ENCODE peak calls at places on chromosome 13, in eight cellular contexts. H is upper lobe of right lung; S is neural progenitor cell; L is BE2C; O is stomach; F is CD8-positive, alpha-beta memory T cell; I is fibroblast of lung; T is brain microvascular endothelial cell. W is an unnamed sample.

GRCh38 chr13:41700790-41701310 is 243.5 kb downstream of the RGCC start:
- DNase-seq in H (no peak), S (no peak), L (peak; percentile 28), O (no peak), F (no peak), I (peak; percentile 74), T (peak; percentile 28), W (peak; percentile 70)

GRCh38 chr13:106172176-106172905 is 363.1 kb downstream of the EFNB2 start:
- DNase-seq in H (no peak), S (no peak), L (no peak), O (no peak), F (no peak), I (no peak), T (no peak), W (no peak)

GRCh38 chr13:47437411-47437810 is 540.6 kb upstream of the HTR2A start:
- DNase-seq in H (no peak), S (no peak), L (no peak), O (no peak), F (no peak), I (peak; percentile 84), T (no peak), W (no peak)

GRCh38 chr13:23899555-23899954 is 2.3 kb upstream of the C1QTNF9B start:
- DNase-seq in H (no peak), S (peak; percentile 34), L (peak; percentile 33), O (no peak), F (no peak), I (peak; percentile 79), T (peak; percentile 64), W (peak; percentile 72)

GRCh38 chr13:90968510-90968909 is 379.0 kb upstream of the MIR17HG start:
- DNase-seq in H (no peak), S (peak; percentile 65), L (peak; percentile 48), O (no peak), F (no peak), I (peak; percentile 20), T (no peak), W (peak; percentile 69)

GRCh38 chr13:48504606-48505369 is 28.1 kb downstream of the RCBTB2 start:
- DNase-seq in H (no peak), S (no peak), L (no peak), O (no peak), F (no peak), I (no peak), T (no peak), W (peak; percentile 44)

GRCh38 chr13:50617134-50617721 is 226.3 kb downstream of the DLEU7 start:
- DNase-seq in H (no peak), S (no peak), L (no peak), O (no peak), F (no peak), I (peak; percentile 63), T (peak; percentile 61), W (no peak)

GRCh38 chr13:41813426-41813825 is 147.5 kb downstream of the VWA8 start:
- DNase-seq in H (no peak), S (no peak), L (no peak), O (no peak), F (no peak), I (peak; percentile 45), T (no peak), W (no peak)

DNA sequence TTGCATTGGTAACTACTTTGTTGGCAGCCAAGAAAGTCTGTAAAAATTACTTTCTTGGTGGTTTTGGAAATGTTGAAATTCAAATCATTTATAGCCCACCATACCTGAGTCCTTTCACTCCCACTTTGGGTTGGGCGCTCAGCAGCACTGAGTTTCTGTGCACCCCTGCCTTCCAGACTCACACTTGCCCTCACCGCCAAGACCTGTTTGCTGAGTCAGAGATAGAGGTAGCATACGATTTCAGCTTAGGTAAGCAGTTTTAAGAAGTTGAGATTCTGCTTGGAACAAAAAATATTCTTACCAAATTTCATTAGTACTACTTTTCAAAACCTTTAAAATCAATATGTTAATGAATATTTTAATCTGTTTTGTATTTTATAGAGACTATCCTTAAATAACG is 12.6 kb downstream of the MPHOSPH8 start:
- DNase-seq in H (no peak), S (no peak), L (no peak), O (no peak), F (no peak), I (no peak), T (no peak), W (no peak)
- H3K36me3 ChIP-seq in H (peaks cover 87% of the 10 kb centered on the region), S (no peaks in the 10 kb centered on the region), L (peaks cover 45% of the 10 kb centered on the region), O (peaks cover 76% of the 10 kb centered on the region), F (peaks cover 47% of the 10 kb centered on the region), I (peaks cover 3% of the 10 kb centered on the region), T (peaks cover 15% of the 10 kb centered on the region), W (peaks cover 20% of the 10 kb centered on the region)

DNA sequence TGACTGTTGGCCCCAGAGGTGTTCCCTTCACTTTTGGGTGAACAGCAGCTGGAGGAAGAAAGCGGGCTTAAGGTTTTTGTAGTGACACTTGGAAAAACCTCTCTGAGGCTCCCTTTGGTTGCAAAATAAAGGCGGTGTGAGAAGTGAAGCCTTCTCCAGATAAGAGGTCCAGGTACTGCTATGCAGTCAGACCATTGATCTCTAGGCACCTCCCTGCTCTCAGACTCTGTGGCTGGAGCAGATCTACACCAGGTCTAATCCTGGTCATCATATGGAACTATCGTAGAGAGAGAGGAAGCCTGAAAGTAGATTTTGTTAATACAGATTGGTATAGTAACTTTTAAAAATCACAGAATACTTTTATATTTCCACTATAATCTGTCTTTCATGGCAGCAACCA is 47.5 kb downstream of the MBNL2 start:
- DNase-seq in H (no peak), S (no peak), L (no peak), O (no peak), F (no peak), I (no peak), T (no peak), W (no peak)
- H3K36me3 ChIP-seq in H (no peaks in the 10 kb centered on the region), S (no peaks in the 10 kb centered on the region), L (no peaks in the 10 kb centered on the region), O (peaks cover 4% of the 10 kb centered on the region), F (no peaks in the 10 kb centered on the region), I (no peaks in the 10 kb centered on the region), T (no peaks in the 10 kb centered on the region), W (no peaks in the 10 kb centered on the region)

GRCh38 chr13:33110386-33110712 is 94.1 kb downstream of the KL start:
- DNase-seq in H (no peak), S (no peak), L (no peak), O (no peak), F (no peak), I (no peak), T (no peak), W (no peak)
- H3K36me3 ChIP-seq in H (peaks cover 76% of the 10 kb centered on the region), S (no peaks in the 10 kb centered on the region), L (peaks cover 6% of the 10 kb centered on the region), O (peaks cover 80% of the 10 kb centered on the region), F (no peaks in the 10 kb centered on the region), I (peaks cover 26% of the 10 kb centered on the region), T (peaks cover 93% of the 10 kb centered on the region), W (no peaks in the 10 kb centered on the region)

GRCh38 chr13:114012141-114012540 is 38.3 kb upstream of the C13orf46 start:
- DNase-seq in H (no peak), S (no peak), L (no peak), O (no peak), F (no peak), I (no peak), T (no peak), W (no peak)

GRCh38 chr13:114011226-114011625 is 37.4 kb upstream of the C13orf46 start:
- DNase-seq in H (no peak), S (no peak), L (no peak), O (no peak), F (no peak), I (no peak), T (no peak), W (no peak)

GRCh38 chr13:114013336-114013735 is 39.5 kb upstream of the C13orf46 start:
- DNase-seq in H (no peak), S (no peak), L (no peak), O (no peak), F (no peak), I (no peak), T (no peak), W (no peak)

GRCh38 chr13:114013952-114014629 is 40.2 kb upstream of the C13orf46 start:
- DNase-seq in H (no peak), S (no peak), L (no peak), O (no peak), F (no peak), I (no peak), T (no peak), W (no peak)

DNA sequence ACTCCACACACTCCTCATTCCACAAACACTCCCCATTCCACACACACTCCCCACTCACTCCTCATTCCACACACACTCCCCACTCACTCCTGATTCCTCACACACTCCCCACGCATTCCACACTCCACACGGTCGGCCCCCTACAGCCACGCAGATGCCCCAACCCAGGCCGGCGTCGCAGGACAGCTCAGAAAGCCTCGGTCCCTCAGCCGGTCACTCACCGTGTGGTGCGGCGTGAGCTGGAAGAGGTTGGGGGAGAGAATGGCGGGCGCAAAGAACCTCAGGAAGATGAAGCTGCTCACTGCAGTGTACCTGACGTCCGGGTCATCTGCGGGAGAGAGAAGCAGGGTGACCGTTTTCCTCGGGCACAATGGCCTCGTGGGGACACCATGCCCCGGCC is 39.0 kb upstream of the C13orf46 start:
- DNase-seq in H (no peak), S (no peak), L (no peak), O (no peak), F (no peak), I (no peak), T (no peak), W (no peak)
- H3K36me3 ChIP-seq in H (peaks cover 44% of the 10 kb centered on the region), S (no peaks in the 10 kb centered on the region), L (peaks cover 45% of the 10 kb centered on the region), O (peaks cover 81% of the 10 kb centered on the region), F (peaks cover 87% of the 10 kb centered on the region), I (peaks cover 48% of the 10 kb centered on the region), T (peaks cover 73% of the 10 kb centered on the region), W (no peaks in the 10 kb centered on the region)

GRCh38 chr13:77065456-77066147 is 38.6 kb upstream of the FBXL3 start:
- DNase-seq in H (no peak), S (no peak), L (no peak), O (no peak), F (no peak), I (no peak), T (no peak), W (peak; percentile 60)
- H3K36me3 ChIP-seq in H (peaks cover 81% of the 10 kb centered on the region), S (peaks cover 6% of the 10 kb centered on the region), L (peaks cover 61% of the 10 kb centered on the region), O (peaks cover 97% of the 10 kb centered on the region), F (peaks cover 48% of the 10 kb centered on the region), I (peaks cover 5% of the 10 kb centered on the region), T (peaks cover 23% of the 10 kb centered on the region), W (peaks cover 61% of the 10 kb centered on the region)

DNA sequence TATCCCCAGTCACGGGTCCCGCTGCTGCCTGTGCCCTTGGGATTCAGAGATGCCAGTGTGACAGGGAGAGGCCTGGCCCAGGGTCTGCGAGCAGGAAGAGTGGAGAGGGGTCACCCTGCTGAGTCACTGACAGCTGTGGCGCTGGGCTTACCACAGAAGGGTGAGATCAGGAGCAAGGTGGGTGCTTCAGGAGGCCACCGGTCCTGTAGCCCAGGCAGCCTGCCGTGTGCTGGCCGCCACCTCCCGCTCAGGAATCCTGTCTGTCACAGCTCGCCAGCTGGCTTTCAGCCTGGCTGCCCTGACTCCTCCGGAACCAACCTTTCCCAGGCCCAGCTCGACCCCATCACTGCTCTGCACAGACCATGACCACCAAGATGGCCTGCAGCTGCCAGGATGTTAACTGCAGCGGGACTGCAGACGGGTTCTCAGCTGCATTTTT is 25.3 kb downstream of the NAXD start:
- DNase-seq in H (no peak), S (no peak), L (peak; percentile 55), O (peak; percentile 32), F (no peak), I (peak; percentile 62), T (peak; percentile 17), W (no peak)
- H3K36me3 ChIP-seq in H (peaks cover 90% of the 10 kb centered on the region), S (no peaks in the 10 kb centered on the region), L (peaks cover 80% of the 10 kb centered on the region), O (peaks cover 91% of the 10 kb centered on the region), F (peaks cover 38% of the 10 kb centered on the region), I (peaks cover 44% of the 10 kb centered on the region), T (peaks cover 47% of the 10 kb centered on the region), W (peaks cover 30% of the 10 kb centered on the region)